ENCODE peak calls at places on chromosomes 5 and 9, in seven cellular contexts. W is GM12878, L is HCT116, H is SK-N-SH, U is K562, D is H1, F is HepG2. E is an unnamed sample.

GRCh38 chr9:19160085-19160484 is 32.8 kb upstream of the PLIN2 start:
- DNase-seq in H (no peak), D (no peak), U (no peak), W (no peak), L (no peak), F (no peak), E (no peak)

GRCh38 chr9:17614929-17615328 is 36.1 kb downstream of the SH3GL2 start:
- DNase-seq in D (no peak), U (no peak), L (no peak), W (no peak), H (no peak), F (no peak), E (no peak)

GRCh38 chr5:76204713-76205112 is 121.5 kb downstream of the SV2C start:
- DNase-seq in W (no peak), L (no peak), U (no peak), H (no peak), F (no peak), D (no peak), E (peak)

GRCh38 chr5:66122379-66123034 is 21.6 kb upstream of the SREK1 start:
- DNase-seq in L (no peak), D (no peak), W (no peak), F (no peak), U (no peak), H (no peak), E (no peak)

GRCh38 chr9:34151398-34151797 is 24.9 kb upstream of the DCAF12 start:
- DNase-seq in L (no peak), D (no peak), W (no peak), F (no peak), U (peak), H (no peak), E (no peak)

GRCh38 chr9:99356512-99356971 is 134.5 kb downstream of the SEC61B start:
- DNase-seq in L (no peak), D (no peak), H (no peak), F (no peak), U (no peak), W (no peak), E (no peak)

GRCh38 chr5:1838013-1838412 is 36.8 kb downstream of the NDUFS6 start:
- DNase-seq in U (no peak), W (no peak), L (no peak), D (no peak), H (no peak), F (no peak), E (no peak)

GRCh38 chr9:20309209-20309608 is 313.1 kb downstream of the MLLT3 start:
- DNase-seq in D (no peak), U (no peak), H (no peak), W (no peak), F (no peak), L (no peak), E (no peak)

GRCh38 chr9:134420281-134420835 is 94.1 kb downstream of the RXRA start:
- DNase-seq in W (no peak), F (no peak), H (no peak), D (no peak), U (no peak), L (no peak), E (no peak)

DNA sequence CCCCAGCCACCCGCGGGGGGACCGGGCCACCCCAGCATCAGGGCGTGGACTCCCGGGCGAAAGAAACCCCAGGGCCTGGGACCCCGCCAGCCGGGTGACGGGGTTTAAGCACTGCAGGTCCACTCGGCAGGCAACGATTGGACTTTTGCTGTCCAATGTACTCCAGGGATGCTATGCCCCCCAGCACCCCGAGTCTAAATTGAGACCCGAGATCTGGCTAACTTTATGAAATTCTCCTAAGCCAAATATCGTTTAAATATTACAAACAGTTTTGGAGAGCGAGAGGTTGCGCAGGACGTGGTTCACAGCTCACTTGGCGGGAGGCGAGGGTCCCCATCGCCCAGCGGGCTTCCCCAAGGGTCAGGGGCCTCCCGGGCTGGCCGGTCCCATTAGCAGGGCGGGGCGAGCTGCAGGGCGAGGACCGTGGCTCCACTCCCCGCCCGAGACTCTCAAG is 384 bp upstream of the MRPS2 start:
- DNase-seq in U (no peak), W (no peak), H (no peak), L (no peak), D (no peak), F (no peak), E (no peak)
- TF ChIP-seq JUND in U (no peak), W (no peak), H (no peak), L (no peak), D (no peak), F (no peak), E (no peak)

DNA sequence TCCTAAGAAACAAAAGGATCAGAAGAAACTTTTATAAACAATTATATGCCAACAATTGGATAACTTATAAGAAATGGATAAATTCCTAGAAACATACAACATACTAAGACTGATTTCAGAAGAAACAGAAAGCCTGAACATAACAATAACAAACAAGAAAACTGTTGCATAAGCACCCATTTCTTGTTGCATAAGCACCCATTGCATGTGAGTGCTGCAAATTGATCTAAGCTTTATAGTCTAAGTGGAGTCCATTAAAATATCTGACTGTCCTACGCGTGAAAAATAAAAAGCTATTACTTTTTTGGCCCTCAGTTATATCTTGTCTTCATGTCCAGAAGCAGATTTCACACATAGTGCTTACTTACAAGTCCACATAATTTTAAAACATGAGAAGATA is 19.3 kb downstream of the TYRP1 start:
- DNase-seq in U (no peak), W (no peak), F (no peak), H (no peak), D (no peak), L (no peak), E (no peak)
- TF ChIP-seq JUND in U (no peak), W (no peak), F (no peak), H (no peak), D (no peak), L (no peak), E (no peak)

DNA sequence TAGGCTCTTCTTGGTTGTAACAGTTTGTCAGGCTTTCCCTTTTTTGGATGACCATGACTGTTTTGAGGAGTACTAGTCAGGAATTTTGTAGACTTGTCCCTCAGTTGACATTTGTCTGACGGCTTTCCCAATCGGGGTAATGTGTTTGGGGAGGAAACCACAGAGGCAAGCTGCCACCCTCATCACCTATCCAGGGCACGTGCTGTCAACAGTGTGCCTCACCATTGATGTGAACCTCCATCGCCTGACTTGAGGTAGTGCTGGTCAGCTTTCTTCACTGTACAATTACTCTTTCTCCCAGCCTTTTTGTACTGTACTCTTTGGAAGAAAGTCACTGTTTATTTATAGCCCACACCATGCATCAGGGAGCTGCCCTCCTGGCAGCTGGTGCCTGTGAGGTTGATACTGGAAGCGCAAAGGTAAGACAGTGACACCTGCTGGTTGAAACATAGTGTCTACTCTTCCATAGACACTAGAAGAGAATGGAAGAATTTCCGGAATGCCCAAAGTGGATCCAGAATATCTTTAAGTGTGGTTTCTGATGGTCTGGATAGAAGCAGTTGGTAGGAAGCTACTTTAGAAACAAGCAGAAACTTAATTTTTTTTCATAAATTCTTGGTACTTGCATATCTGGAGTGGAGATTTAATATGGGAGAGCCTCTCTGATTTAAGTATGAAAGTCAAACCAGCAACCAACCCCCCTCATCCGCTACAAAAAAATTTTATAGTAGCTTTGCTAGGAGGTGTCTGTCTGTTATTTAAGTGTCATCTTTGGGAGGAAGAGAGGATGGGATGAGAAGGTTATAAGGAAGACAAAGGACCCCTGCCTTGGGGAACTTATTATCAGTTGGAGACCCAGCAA is 69.3 kb downstream of the SNX30 start:
- DNase-seq in L (peak), W (peak), H (peak), U (peak), D (no peak), F (peak), E (peak)
- TF ChIP-seq JUND in L (no peak), W (no peak), H (no peak), U (no peak), D (no peak), F (no peak), E (no peak)

GRCh38 chr9:137435980-137436760 is 5.0 kb downstream of the ENTPD8 start:
- DNase-seq in H (peak), L (peak), W (no peak), F (peak), D (no peak), U (peak), E (peak)
- TF ChIP-seq JUND in H (peak), L (no peak), W (no peak), F (peak), D (no peak), U (peak), E (peak)

GRCh38 chr5:19235101-19235584 is 752.9 kb downstream of the CDH18 start:
- DNase-seq in H (no peak), U (no peak), D (no peak), W (no peak), L (no peak), F (no peak), E (no peak)
- TF ChIP-seq JUND in H (no peak), U (no peak), D (no peak), W (no peak), L (no peak), F (no peak), E (no peak)

GRCh38 chr9:89317282-89317681 is 1.0 kb upstream of the SECISBP2 start:
- DNase-seq in U (no peak), D (no peak), L (no peak), F (no peak), H (no peak), W (no peak), E (no peak)
- TF ChIP-seq JUND in U (no peak), D (no peak), L (no peak), F (no peak), H (no peak), W (no peak), E (no peak)

DNA sequence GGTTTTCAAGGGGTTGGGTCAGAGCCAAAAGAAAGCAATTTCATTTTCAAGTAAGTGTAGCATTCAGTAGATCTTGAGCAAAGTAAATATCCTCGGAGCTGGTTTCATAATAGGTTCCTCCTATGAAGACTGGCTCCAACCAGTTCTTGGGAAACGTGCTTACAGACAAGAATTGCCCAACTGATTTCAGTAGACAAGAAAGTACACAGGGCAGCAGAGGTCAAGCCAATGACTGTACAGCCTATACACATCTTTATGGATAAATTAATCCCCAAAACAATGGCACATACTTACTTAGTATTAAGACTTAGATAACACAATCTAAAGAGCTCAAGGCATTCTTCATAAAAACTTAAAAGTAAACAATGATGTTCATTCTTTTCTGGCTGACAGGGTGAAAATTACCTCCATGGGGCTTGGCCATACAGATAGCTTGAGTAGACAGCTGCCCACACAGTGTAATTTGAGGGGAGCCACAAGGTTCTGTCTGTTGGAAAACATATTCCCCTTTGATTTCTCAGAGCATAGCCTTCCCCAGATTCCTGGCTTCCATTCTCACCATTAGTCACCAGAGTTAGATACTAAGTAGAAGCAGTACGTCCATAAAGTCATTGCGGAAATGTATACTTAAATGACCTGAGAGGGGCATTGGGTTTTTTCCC is 163.8 kb downstream of the ARRDC3 start:
- DNase-seq in F (no peak), W (no peak), L (no peak), U (no peak), H (no peak), D (no peak), E (peak)
- TF ChIP-seq JUND in F (no peak), W (no peak), L (no peak), U (peak), H (no peak), D (no peak), E (no peak)